ENCODE peak calls at places on chromosomes 5 and 9, in seven cellular contexts. Z, L, Q, B, J, R and U are unnamed samples.

GRCh38 chr5:10446490-10446889 is 4.8 kb downstream of the ROPN1L start:
- DNase-seq in R (no peak), B (no peak), Q (no peak), L (no peak), Z (no peak), J (no peak), U (no peak)

GRCh38 chr5:179865471-179866240 is 7.0 kb upstream of the MRNIP start:
- DNase-seq in J (no peak), Q (no peak), L (no peak), Z (no peak), B (no peak), R (no peak), U (no peak)

GRCh38 chr5:125326114-125326513 is 579.7 kb upstream of the ZNF608 start:
- DNase-seq in R (peak), Q (no peak), B (no peak), Z (no peak), J (no peak), L (peak), U (peak)

GRCh38 chr5:72949481-72949880 is 6.4 kb upstream of the FCHO2 start:
- DNase-seq in R (no peak), B (no peak), Q (no peak), Z (no peak), L (no peak), J (no peak), U (no peak)

GRCh38 chr5:179818746-179819295 is 1.9 kb upstream of the SQSTM1 start:
- DNase-seq in L (peak), B (peak), R (peak), J (peak), Z (peak), Q (peak), U (peak)

GRCh38 chr5:25393321-25393720 is 748.5 kb upstream of the CDH10 start:
- DNase-seq in J (no peak), Z (no peak), B (no peak), R (no peak), Q (no peak), L (no peak), U (no peak)

GRCh38 chr5:173688708-173689107 is 72.3 kb upstream of the BOD1 start:
- DNase-seq in B (no peak), L (no peak), J (no peak), Q (no peak), R (peak), Z (no peak), U (no peak)

GRCh38 chr5:59829389-59829788 is 64.1 kb downstream of the PDE4D start:
- DNase-seq in R (no peak), Z (no peak), J (no peak), L (no peak), B (no peak), Q (no peak), U (no peak)

GRCh38 chr5:68319316-68320093 is 103.9 kb downstream of the PIK3R1 start:
- DNase-seq in R (no peak), Z (no peak), B (no peak), L (no peak), J (no peak), Q (no peak), U (no peak)

GRCh38 chr5:657570-657969 is 35.6 kb downstream of the TPPP start:
- DNase-seq in B (no peak), Q (peak), Z (peak), L (no peak), J (no peak), R (no peak), U (no peak)

GRCh38 chr5:108003178-108003577 is 332.4 kb upstream of the EFNA5 start:
- DNase-seq in R (no peak), L (no peak), Z (no peak), Q (no peak), J (peak), B (no peak), U (peak)

GRCh38 chr5:180291234-180291940 is 496 bp downstream of the MAPK9 start:
- DNase-seq in B (peak), Q (no peak), R (peak), J (peak), Z (no peak), L (peak), U (no peak)

GRCh38 chr9:76181020-76181641 is 213.1 kb downstream of the RFK start:
- DNase-seq in B (no peak), R (no peak), Q (peak), J (no peak), Z (no peak), L (no peak), U (no peak)

GRCh38 chr5:156477196-156477595 is 150.2 kb downstream of the SGCD start:
- DNase-seq in Z (no peak), B (no peak), L (no peak), J (no peak), Q (no peak), R (no peak), U (no peak)

GRCh38 chr9:14645648-14646047 is 47.6 kb downstream of the ZDHHC21 start:
- DNase-seq in L (no peak), Z (no peak), B (no peak), Q (no peak), R (no peak), J (no peak), U (no peak)

GRCh38 chr9:69030851-69031645 is 4.5 kb upstream of the FXN start:
- DNase-seq in Q (no peak), R (no peak), L (no peak), J (no peak), B (no peak), Z (no peak), U (no peak)

GRCh38 chr5:125083932-125084331 is 337.5 kb upstream of the ZNF608 start:
- DNase-seq in Q (no peak), J (no peak), R (no peak), Z (no peak), B (no peak), L (no peak), U (no peak)